ENCODE peak calls at places on chromosomes 2 and 18, in seven cellular contexts. B is H9, S is IMR-90, T is neuronal stem cell, M is H1, V is mesenchymal stem cell, A is trophoblast cell. R is an unnamed sample.

GRCh38 chr2:132521321-132521720 is 104.7 kb downstream of the GPR39 start:
- DNase-seq in B (no peak), S (peak), T (no peak), M (peak), V (peak), A (no peak), R (peak)

GRCh38 chr18:4107049-4107459 is 348.1 kb downstream of the DLGAP1 start:
- DNase-seq in B (no peak), S (no peak), T (peak), M (no peak), V (no peak), A (no peak), R (peak)

GRCh38 chr2:172239944-172240590 is 137.4 kb upstream of the DLX2 start:
- DNase-seq in B (no peak), S (peak), T (no peak), M (no peak), V (no peak), A (no peak), R (no peak)

GRCh38 chr2:42567806-42568429 is 514 bp upstream of the MTA3 start:
- DNase-seq in B (peak), S (no peak), T (peak), M (peak), V (peak), A (peak), R (peak)

GRCh38 chr18:32530947-32531651 is 60.4 kb upstream of the GAREM1 start:
- DNase-seq in B (no peak), S (peak), T (no peak), M (no peak), V (peak), A (peak), R (no peak)

GRCh38 chr2:84424152-84424551 is 34.9 kb downstream of the SUCLG1 start:
- DNase-seq in B (no peak), S (peak), T (no peak), M (no peak), V (peak), A (peak), R (no peak)

GRCh38 chr2:131105156-131105949 is at the start of gene PLEKHB2:
- DNase-seq in B (peak), S (peak), T (peak), M (peak), V (peak), A (peak), R (peak)

GRCh38 chr2:96879545-96880040 is 9.7 kb upstream of the SEMA4C start:
- DNase-seq in B (no peak), S (no peak), T (no peak), M (no peak), V (no peak), A (peak), R (no peak)

GRCh38 chr2:108243566-108243965 is 3.8 kb downstream of the SULT1C3 start:
- DNase-seq in B (no peak), S (no peak), T (no peak), M (no peak), V (no peak), A (no peak), R (no peak)

GRCh38 chr2:201532686-201533304 is 81.3 kb downstream of the STRADB start:
- DNase-seq in B (no peak), S (peak), T (no peak), M (no peak), V (peak), A (peak), R (no peak)

DNA sequence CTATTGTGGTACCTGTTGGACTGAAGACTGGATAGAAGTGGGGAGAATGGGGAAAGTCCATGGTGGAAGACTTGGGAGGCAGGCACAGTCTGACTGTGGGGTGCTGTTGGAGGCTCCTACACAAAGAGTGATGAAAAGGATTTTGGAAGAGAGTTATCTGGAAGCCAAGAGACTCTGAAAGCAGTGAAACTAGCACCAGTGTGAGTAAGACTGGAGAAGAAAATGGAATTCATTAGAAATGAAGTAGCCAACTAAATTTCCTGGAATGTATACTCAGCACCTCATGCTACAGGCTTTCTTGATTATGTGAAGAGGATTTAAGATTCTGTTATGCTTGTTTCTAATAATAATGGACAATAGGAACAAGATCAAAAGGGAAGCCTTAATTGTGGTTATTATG is 27.7 kb downstream of the ELP2 start:
- DNase-seq in B (no peak), S (peak), T (no peak), M (no peak), V (peak), A (no peak), R (no peak)
- H3K23ac ChIP-seq in B (no peak), S (peak), T (no peak), M (no peak), V (no peak), A (no peak), R (no peak)

GRCh38 chr18:8116346-8117007 is 492.8 kb upstream of the RAB12 start:
- DNase-seq in B (no peak), S (peak), T (no peak), M (no peak), V (peak), A (peak), R (peak)

GRCh38 chr18:8117008-8117376 is 492.2 kb upstream of the RAB12 start:
- DNase-seq in B (no peak), S (peak), T (no peak), M (no peak), V (peak), A (peak), R (no peak)

GRCh38 chr18:8124232-8125146 is 484.7 kb upstream of the RAB12 start:
- DNase-seq in B (no peak), S (no peak), T (no peak), M (no peak), V (no peak), A (no peak), R (no peak)

GRCh38 chr18:8121091-8121490 is 488.1 kb upstream of the RAB12 start:
- DNase-seq in B (no peak), S (no peak), T (no peak), M (no peak), V (no peak), A (no peak), R (no peak)

DNA sequence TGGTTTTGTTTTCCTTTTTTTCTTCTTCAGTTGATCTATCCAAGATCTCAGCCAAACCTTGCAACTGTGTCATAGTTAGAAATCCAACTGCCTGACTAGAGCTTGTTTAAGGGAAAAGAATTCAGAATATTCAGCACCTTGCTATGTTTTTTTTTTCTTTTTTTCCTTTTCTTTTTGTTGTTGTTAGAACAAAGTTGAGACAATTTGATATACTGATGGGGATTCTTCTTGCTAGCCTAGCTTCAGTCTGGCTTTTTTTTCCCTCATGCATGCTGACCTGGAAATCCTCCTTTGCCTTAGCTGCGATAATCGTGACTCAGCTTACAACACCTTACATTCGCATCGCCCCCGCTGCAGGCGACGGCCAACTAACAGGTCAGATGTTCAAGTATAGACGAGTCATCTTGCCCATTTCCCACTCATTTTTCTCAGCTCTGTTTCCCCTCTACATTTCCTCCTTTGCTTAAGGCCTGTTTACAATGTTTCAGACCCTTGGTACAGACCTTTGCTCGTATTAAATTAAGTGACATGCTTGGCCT is 487.2 kb upstream of the RAB12 start:
- DNase-seq in B (no peak), S (peak), T (no peak), M (peak), V (peak), A (peak), R (peak)
- H2AK5ac ChIP-seq in B (no peak), S (no peak), T (no peak), M (no peak), V (no peak), A (no peak), R (no peak)

GRCh38 chr2:119263656-119264055 is 40.0 kb downstream of the STEAP3 start:
- DNase-seq in B (peak), S (no peak), T (no peak), M (no peak), V (no peak), A (no peak), R (peak)

GRCh38 chr2:119261498-119262225 is 38.0 kb downstream of the STEAP3 start:
- DNase-seq in B (no peak), S (no peak), T (no peak), M (no peak), V (no peak), A (no peak), R (no peak)

GRCh38 chr2:119260636-119261497 is 37.2 kb downstream of the STEAP3 start:
- DNase-seq in B (no peak), S (peak), T (no peak), M (no peak), V (no peak), A (no peak), R (no peak)

GRCh38 chr2:119264781-119265692 is 41.4 kb downstream of the STEAP3 start:
- DNase-seq in B (peak), S (peak), T (no peak), M (no peak), V (peak), A (peak), R (peak)

DNA sequence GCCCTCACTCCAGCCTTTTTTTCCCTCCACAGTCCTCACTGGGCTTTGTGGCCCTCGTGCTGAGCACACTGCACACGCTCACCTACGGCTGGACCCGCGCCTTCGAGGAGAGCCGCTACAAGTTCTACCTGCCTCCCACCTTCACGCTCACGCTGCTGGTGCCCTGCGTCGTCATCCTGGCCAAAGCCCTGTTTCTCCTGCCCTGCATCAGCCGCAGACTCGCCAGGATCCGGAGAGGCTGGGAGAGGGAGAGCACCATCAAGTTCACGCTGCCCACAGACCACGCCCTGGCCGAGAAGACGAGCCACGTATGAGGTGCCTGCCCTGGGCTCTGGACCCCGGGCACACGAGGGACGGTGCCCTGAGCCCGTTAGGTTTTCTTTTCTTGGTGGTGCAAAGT is 39.4 kb downstream of the STEAP3 start:
- DNase-seq in B (peak), S (no peak), T (no peak), M (no peak), V (no peak), A (no peak), R (no peak)
- H3K4ac ChIP-seq in B (no peak), S (no peak), T (no peak), M (no peak), V (no peak), A (no peak), R (no peak)

GRCh38 chr18:22847392-22847791 is 85.7 kb upstream of the RBBP8 start:
- DNase-seq in B (no peak), S (peak), T (no peak), M (no peak), V (peak), A (no peak), R (no peak)
- H3K23ac ChIP-seq in B (no peak), S (no peak), T (no peak), M (no peak), V (no peak), A (no peak), R (no peak)

GRCh38 chr18:26502834-26503233 is 45.5 kb downstream of the KCTD1 start:
- DNase-seq in B (no peak), S (no peak), T (no peak), M (no peak), V (no peak), A (no peak), R (no peak)
- H2AK5ac ChIP-seq in B (no peak), S (no peak), T (no peak), M (no peak), V (peak), A (no peak), R (no peak)

DNA sequence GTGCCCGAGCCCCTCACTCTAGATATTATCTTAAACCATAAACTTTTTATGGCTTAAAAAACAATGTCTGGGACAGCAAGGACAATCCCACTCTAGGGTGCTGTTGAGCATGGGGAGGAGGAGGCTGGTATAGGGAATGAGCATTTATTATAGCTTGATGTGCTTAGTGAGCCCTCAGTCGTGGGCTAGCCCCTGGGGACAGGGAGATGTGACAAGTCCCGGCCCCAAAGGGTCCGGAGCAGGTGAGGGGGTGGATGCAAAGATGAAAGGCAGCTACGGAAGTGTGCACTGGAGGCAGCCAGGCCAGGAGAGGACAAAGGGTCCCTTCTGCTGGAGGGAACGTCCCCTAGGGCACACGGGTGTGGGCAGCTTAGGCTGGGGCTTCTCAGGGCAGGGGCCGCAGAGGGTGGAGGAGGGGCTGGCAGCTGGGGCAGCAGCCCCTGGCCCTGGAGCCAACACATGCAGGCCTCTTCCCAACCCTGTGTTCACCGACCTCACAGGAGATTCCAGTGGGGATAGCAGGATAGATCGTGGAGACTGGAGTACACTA is 106.3 kb upstream of the GPC1 start:
- DNase-seq in B (no peak), S (no peak), T (no peak), M (no peak), V (no peak), A (no peak), R (no peak)
- H3K4ac ChIP-seq in B (no peak), S (no peak), T (no peak), M (no peak), V (no peak), A (no peak), R (no peak)

DNA sequence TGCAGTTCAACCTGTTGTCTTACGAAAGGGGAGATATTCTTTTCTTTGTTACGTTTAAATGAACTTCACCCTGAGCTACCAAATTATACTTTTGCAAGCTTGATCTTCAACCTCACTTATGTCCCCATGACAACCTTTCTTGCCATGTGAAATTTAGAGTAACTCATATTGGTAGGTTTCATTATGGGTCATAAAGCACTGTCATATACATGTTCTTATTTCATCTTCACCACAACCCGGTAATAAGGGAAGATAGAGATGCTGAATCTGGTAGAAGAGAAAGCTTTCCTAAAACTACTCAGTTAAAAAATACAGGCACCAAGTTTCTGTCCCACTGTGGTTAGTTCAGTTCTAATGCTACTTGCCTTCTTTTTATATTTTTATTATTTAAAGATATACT is 208.5 kb upstream of the NRP2 start:
- DNase-seq in B (no peak), S (no peak), T (no peak), M (no peak), V (no peak), A (no peak), R (no peak)
- H3K23ac ChIP-seq in B (no peak), S (no peak), T (no peak), M (no peak), V (no peak), A (no peak), R (no peak)

GRCh38 chr2:120699292-120699691 is 36.4 kb upstream of the GLI2 start:
- DNase-seq in B (no peak), S (no peak), T (no peak), M (no peak), V (no peak), A (no peak), R (peak)
- H2AK5ac ChIP-seq in B (no peak), S (peak), T (peak), M (no peak), V (no peak), A (no peak), R (no peak)

GRCh38 chr2:16442971-16443370 is 222.7 kb downstream of the CYRIA start:
- DNase-seq in B (no peak), S (no peak), T (no peak), M (no peak), V (no peak), A (no peak), R (no peak)

GRCh38 chr2:16441431-16441830 is 224.2 kb downstream of the CYRIA start:
- DNase-seq in B (no peak), S (no peak), T (no peak), M (no peak), V (no peak), A (peak), R (peak)

GRCh38 chr2:16437189-16437588 is 228.4 kb downstream of the CYRIA start:
- DNase-seq in B (no peak), S (no peak), T (no peak), M (no peak), V (no peak), A (no peak), R (no peak)

GRCh38 chr2:16438571-16439294 is 226.9 kb downstream of the CYRIA start:
- DNase-seq in B (no peak), S (no peak), T (no peak), M (no peak), V (no peak), A (no peak), R (no peak)
- H3K4ac ChIP-seq in B (no peak), S (no peak), T (no peak), M (no peak), V (no peak), A (no peak), R (no peak)